ENCODE peak calls at places on chromosomes 13 and 19, in four cellular contexts. One of them, this sample, is unnamed. For H3K9me3, the result is how much of the 10 kb centered on the place peaks cover.

GRCh38 chr19:45809643-45810159 is 5.4 kb downstream of the RSPH6A start:
- DNase-seq in NT2/D1: no peak
- DNase-seq in uterus: no peak
- DNase-seq in body of pancreas: no peak
- DNase-seq in this sample: no peak

GRCh38 chr19:49655570-49656455 is 9.8 kb downstream of the IRF3 start:
- DNase-seq in NT2/D1: no peak
- DNase-seq in uterus: no peak
- DNase-seq in body of pancreas: no peak
- DNase-seq in this sample: no peak

GRCh38 chr19:1131718-1132552 is 28.1 kb downstream of the GPX4 start:
- DNase-seq in NT2/D1: peak
- DNase-seq in uterus: peak
- DNase-seq in body of pancreas: peak
- DNase-seq in this sample: no peak

GRCh38 chr13:66940113-66940512 is 290.0 kb downstream of the PCDH9 start:
- DNase-seq in NT2/D1: no peak
- DNase-seq in uterus: no peak
- DNase-seq in body of pancreas: no peak
- DNase-seq in this sample: no peak

GRCh38 chr19:17473041-17473440 is 2.7 kb downstream of the SLC27A1 start:
- DNase-seq in NT2/D1: no peak
- DNase-seq in uterus: no peak
- DNase-seq in body of pancreas: no peak
- DNase-seq in this sample: no peak

GRCh38 chr19:17755977-17756670 is 4.8 kb downstream of the FCHO1 start:
- DNase-seq in NT2/D1: peak
- DNase-seq in uterus: no peak
- DNase-seq in body of pancreas: peak
- DNase-seq in this sample: no peak

GRCh38 chr13:74136089-74136658 is 2.0 kb upstream of the KLF12 start:
- DNase-seq in NT2/D1: no peak
- DNase-seq in uterus: no peak
- DNase-seq in body of pancreas: peak
- DNase-seq in this sample: no peak

GRCh38 chr13:29496241-29496712 is 99.2 kb downstream of the SLC7A1 start:
- DNase-seq in NT2/D1: no peak
- DNase-seq in uterus: peak
- DNase-seq in body of pancreas: peak
- DNase-seq in this sample: no peak

GRCh38 chr19:46404039-46404883 is 9.1 kb downstream of the CCDC8 start:
- DNase-seq in NT2/D1: no peak
- DNase-seq in uterus: peak
- DNase-seq in body of pancreas: peak
- DNase-seq in this sample: no peak

GRCh38 chr13:101989798-101990350 is 412.0 kb downstream of the FGF14 start:
- DNase-seq in NT2/D1: no peak
- DNase-seq in uterus: no peak
- DNase-seq in body of pancreas: no peak
- DNase-seq in this sample: no peak

GRCh38 chr19:4391701-4392543 is 8.4 kb downstream of the SH3GL1 start:
- DNase-seq in NT2/D1: no peak
- DNase-seq in uterus: peak
- DNase-seq in body of pancreas: no peak
- DNase-seq in this sample: no peak

GRCh38 chr13:94309576-94309975 is 169.9 kb downstream of the DCT start:
- DNase-seq in NT2/D1: no peak
- DNase-seq in uterus: no peak
- DNase-seq in body of pancreas: no peak
- DNase-seq in this sample: no peak

GRCh38 chr19:7722231-7722651 is 9.7 kb downstream of the CLEC4G start:
- DNase-seq in NT2/D1: no peak
- DNase-seq in uterus: no peak
- DNase-seq in body of pancreas: no peak
- DNase-seq in this sample: no peak

GRCh38 chr19:41350735-41351338 is 2.9 kb downstream of the TGFB1 start:
- DNase-seq in NT2/D1: no peak
- DNase-seq in uterus: no peak
- DNase-seq in body of pancreas: no peak
- DNase-seq in this sample: no peak

GRCh38 chr19:8004723-8005513 is 523 bp downstream of the ELAVL1 start:
- DNase-seq in NT2/D1: no peak
- DNase-seq in uterus: no peak
- DNase-seq in body of pancreas: peak
- DNase-seq in this sample: no peak

GRCh38 chr13:79935121-79935520 is 405.8 kb downstream of the SPRY2 start:
- DNase-seq in NT2/D1: no peak
- DNase-seq in uterus: no peak
- DNase-seq in body of pancreas: no peak
- DNase-seq in this sample: no peak

GRCh38 chr19:46715620-46716012 is 1.3 kb downstream of the PRKD2 start:
- DNase-seq in NT2/D1: no peak
- DNase-seq in uterus: no peak
- DNase-seq in body of pancreas: no peak
- DNase-seq in this sample: no peak

GRCh38 chr19:1746401-1747284 is 6.7 kb upstream of the ONECUT3 start:
- DNase-seq in NT2/D1: no peak
- DNase-seq in uterus: no peak
- DNase-seq in body of pancreas: no peak
- DNase-seq in this sample: no peak

GRCh38 chr13:110250258-110250891 is 56.6 kb downstream of the COL4A1 start:
- DNase-seq in NT2/D1: no peak
- DNase-seq in uterus: peak
- DNase-seq in body of pancreas: peak
- DNase-seq in this sample: no peak

GRCh38 chr13:43303040-43303729 is 279.8 kb downstream of the DNAJC15 start:
- DNase-seq in NT2/D1: no peak
- DNase-seq in uterus: peak
- DNase-seq in body of pancreas: peak
- DNase-seq in this sample: no peak

GRCh38 chr13:27792393-27793218 is at the start of gene GSX1:
- DNase-seq in NT2/D1: peak
- DNase-seq in uterus: no peak
- DNase-seq in body of pancreas: peak
- DNase-seq in this sample: no peak

DNA sequence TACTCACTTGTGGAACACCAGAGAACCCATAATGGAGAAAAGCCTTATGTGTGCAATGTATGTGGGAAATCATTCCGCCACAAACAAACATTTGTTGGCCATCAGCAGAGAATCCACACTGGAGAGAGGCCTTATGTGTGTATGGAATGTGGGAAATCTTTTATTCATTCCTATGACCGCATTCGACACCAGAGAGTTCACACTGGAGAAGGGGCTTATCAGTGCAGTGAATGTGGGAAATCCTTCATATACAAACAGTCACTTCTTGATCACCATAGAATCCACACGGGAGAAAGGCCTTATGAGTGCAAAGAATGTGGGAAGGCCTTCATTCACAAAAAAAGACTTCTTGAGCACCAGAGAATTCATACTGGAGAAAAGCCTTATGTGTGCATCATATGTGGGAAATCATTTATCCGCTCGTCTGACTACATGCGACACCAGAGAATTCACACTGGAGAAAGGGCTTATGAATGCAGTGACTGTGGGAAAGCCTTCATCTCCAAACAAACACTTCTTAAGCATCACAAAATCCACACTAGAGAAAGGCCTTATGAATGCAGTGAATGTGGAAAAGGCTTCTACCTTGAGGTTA is 10.9 kb downstream of the ZNF549 start:
- DNase-seq in NT2/D1: no peak
- DNase-seq in uterus: no peak
- DNase-seq in body of pancreas: no peak
- DNase-seq in this sample: no peak
- H3K9me3 ChIP-seq in NT2/D1: half or more
- H3K9me3 ChIP-seq in uterus: under half
- H3K9me3 ChIP-seq in body of pancreas: half or more
- H3K9me3 ChIP-seq in this sample: half or more

GRCh38 chr13:19158006-19158405 is 23.6 kb downstream of the TUBA3C start:
- DNase-seq in NT2/D1: no peak
- DNase-seq in uterus: no peak
- DNase-seq in body of pancreas: no peak
- DNase-seq in this sample: no peak

GRCh38 chr13:19158526-19158925 is 23.1 kb downstream of the TUBA3C start:
- DNase-seq in NT2/D1: no peak
- DNase-seq in uterus: no peak
- DNase-seq in body of pancreas: no peak
- DNase-seq in this sample: no peak

GRCh38 chr13:19156013-19156825 is 25.4 kb downstream of the TUBA3C start:
- DNase-seq in NT2/D1: no peak
- DNase-seq in uterus: no peak
- DNase-seq in body of pancreas: no peak
- DNase-seq in this sample: no peak

GRCh38 chr13:19159181-19159580 is 22.4 kb downstream of the TUBA3C start:
- DNase-seq in NT2/D1: no peak
- DNase-seq in uterus: no peak
- DNase-seq in body of pancreas: no peak
- DNase-seq in this sample: no peak

DNA sequence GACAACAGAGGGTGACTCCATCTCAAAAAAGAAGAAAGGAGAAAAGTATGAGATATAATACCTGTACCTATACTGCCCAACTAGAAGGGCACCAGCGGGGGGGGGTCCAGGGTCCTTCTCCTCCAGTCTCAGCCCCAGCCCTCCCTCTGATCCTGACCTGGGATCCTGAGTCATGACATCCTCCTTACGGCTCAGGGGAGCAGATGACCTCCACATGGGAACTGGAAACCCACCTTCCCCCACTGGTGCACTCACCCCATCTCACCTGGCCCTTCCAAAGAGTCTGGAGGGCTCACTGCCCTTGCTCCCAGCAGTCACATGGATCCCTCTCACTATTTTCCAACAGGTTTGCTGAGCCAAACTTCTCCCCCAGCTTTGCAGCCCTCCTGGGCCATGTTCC is 24.2 kb downstream of the TUBA3C start:
- DNase-seq in NT2/D1: no peak
- DNase-seq in uterus: no peak
- DNase-seq in body of pancreas: no peak
- DNase-seq in this sample: no peak
- H3K9me3 ChIP-seq in NT2/D1: under half
- H3K9me3 ChIP-seq in uterus: under half
- H3K9me3 ChIP-seq in body of pancreas: under half
- H3K9me3 ChIP-seq in this sample: under half

GRCh38 chr19:31181535-31181934 is 167.7 kb downstream of the TSHZ3 start:
- DNase-seq in NT2/D1: no peak
- DNase-seq in uterus: no peak
- DNase-seq in body of pancreas: no peak
- DNase-seq in this sample: no peak
- H3K9me3 ChIP-seq in NT2/D1: under half
- H3K9me3 ChIP-seq in uterus: under half
- H3K9me3 ChIP-seq in body of pancreas: under half
- H3K9me3 ChIP-seq in this sample: under half

DNA sequence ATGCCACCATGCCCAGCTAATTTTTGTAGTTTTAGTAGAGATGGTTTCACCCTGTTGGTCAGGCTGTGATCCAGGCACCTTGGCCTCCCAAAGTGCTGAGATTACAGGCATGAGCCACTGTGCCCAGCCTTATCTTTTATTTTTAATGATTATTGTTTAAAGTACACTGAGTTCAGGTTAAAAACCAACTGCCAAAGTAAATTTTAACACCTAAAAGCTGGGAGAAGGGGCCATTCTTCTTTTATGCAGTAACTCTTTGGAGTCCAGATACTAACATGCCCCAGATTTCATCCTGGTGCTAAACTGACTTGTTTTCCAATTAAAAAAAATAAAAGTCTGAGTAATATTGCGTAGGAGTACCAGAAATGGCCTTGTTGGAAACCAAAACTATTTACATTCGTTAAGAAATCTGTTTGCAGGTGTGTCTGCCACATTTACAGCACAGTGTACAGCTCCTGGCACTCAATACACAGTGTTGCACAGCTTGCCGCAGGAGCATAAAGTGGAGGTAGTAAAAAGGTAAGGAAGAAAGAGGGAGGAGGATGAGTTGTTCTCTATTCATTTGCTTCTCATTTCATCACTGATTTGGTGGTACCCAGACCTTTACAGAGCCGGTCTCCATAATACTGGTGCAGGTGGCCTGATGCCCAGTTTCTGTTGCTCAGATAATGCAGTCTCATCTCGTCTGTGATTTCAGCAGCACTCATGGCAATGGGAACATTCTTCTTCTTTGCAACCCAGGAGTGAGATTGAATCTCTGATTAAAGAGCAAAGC is 108.9 kb downstream of the PCCA start:
- DNase-seq in NT2/D1: no peak
- DNase-seq in uterus: no peak
- DNase-seq in body of pancreas: peak
- DNase-seq in this sample: no peak
- H3K9me3 ChIP-seq in NT2/D1: under half
- H3K9me3 ChIP-seq in uterus: under half
- H3K9me3 ChIP-seq in body of pancreas: under half
- H3K9me3 ChIP-seq in this sample: under half